ENCODE peak calls at places on chromosomes 1 and 21, in ten cellular contexts. A, S, T, G, E, I, Z, Q, P and W are unnamed samples.

GRCh38 chr1:225412803-225413338 is 15.0 kb downstream of the LBR start:
- DNase-seq in A (no peak), S (peak; percentile 77), T (no peak), G (no peak), E (no peak), I (no peak), Z (no peak), Q (no peak), P (no peak), W (no peak)

GRCh38 chr1:68339505-68339904 is 107.2 kb upstream of the WLS start:
- DNase-seq in A (no peak), S (no peak), T (no peak), G (no peak), E (no peak), I (no peak), Z (no peak), Q (peak; percentile 63), P (no peak), W (no peak)

GRCh38 chr1:219092206-219092605 is 81.5 kb upstream of the LYPLAL1 start:
- DNase-seq in A (no peak), S (no peak), T (no peak), G (no peak), E (no peak), I (no peak), Z (no peak), Q (peak; percentile 65), P (no peak), W (no peak)

GRCh38 chr21:16407403-16408279 is 677.9 kb downstream of the USP25 start:
- DNase-seq in A (no peak), S (no peak), T (no peak), G (no peak), E (no peak), I (no peak), Z (no peak), Q (no peak), P (no peak), W (no peak)

GRCh38 chr1:170704256-170704655 is 40.3 kb downstream of the PRRX1 start:
- DNase-seq in A (no peak), S (no peak), T (no peak), G (no peak), E (no peak), I (no peak), Z (no peak), Q (peak; percentile 56), P (no peak), W (no peak)

GRCh38 chr1:118842462-118843201 is 145.5 kb downstream of the TBX15 start:
- DNase-seq in A (no peak), S (no peak), T (no peak), G (no peak), E (no peak), I (no peak), Z (no peak), Q (no peak), P (no peak), W (no peak)

GRCh38 chr21:45601551-45601950 is 42.0 kb upstream of the PCBP3 start:
- DNase-seq in A (no peak), S (no peak), T (no peak), G (no peak), E (no peak), I (no peak), Z (no peak), Q (no peak), P (no peak), W (no peak)

GRCh38 chr21:27739187-27739586 is 772.3 kb upstream of the ADAMTS5 start:
- DNase-seq in A (no peak), S (no peak), T (no peak), G (no peak), E (no peak), I (no peak), Z (no peak), Q (no peak), P (no peak), W (no peak)

GRCh38 chr1:220787069-220787614 is 429 bp downstream of the MTARC1 start:
- DNase-seq in A (no peak), S (peak; percentile 73), T (peak; percentile 86), G (no peak), E (no peak), I (no peak), Z (no peak), Q (no peak), P (no peak), W (no peak)

GRCh38 chr1:154931940-154932487 is 4.5 kb downstream of the PMVK start:
- DNase-seq in A (no peak), S (no peak), T (no peak), G (no peak), E (no peak), I (no peak), Z (no peak), Q (no peak), P (no peak), W (no peak)

GRCh38 chr1:165551469-165551868 is 7.7 kb downstream of the LRRC52 start:
- DNase-seq in A (no peak), S (no peak), T (no peak), G (no peak), E (no peak), I (no peak), Z (no peak), Q (no peak), P (peak; percentile 90), W (no peak)

GRCh38 chr21:43988506-43989230 is 23.4 kb upstream of the TRAPPC10 start:
- DNase-seq in A (no peak), S (no peak), T (no peak), G (no peak), E (no peak), I (no peak), Z (no peak), Q (no peak), P (no peak), W (no peak)

GRCh38 chr21:45213392-45213791 is 74.3 kb downstream of the POFUT2 start:
- DNase-seq in A (no peak), S (no peak), T (no peak), G (no peak), E (no peak), I (no peak), Z (no peak), Q (no peak), P (no peak), W (no peak)

GRCh38 chr1:18734001-18734400 is 103.4 kb downstream of the PAX7 start:
- DNase-seq in A (no peak), S (no peak), T (no peak), G (no peak), E (no peak), I (no peak), Z (no peak), Q (no peak), P (no peak), W (no peak)

GRCh38 chr1:18731148-18731547 is 100.5 kb downstream of the PAX7 start:
- DNase-seq in A (no peak), S (no peak), T (no peak), G (no peak), E (no peak), I (no peak), Z (no peak), Q (no peak), P (no peak), W (no peak)

GRCh38 chr1:18730321-18730720 is 99.7 kb downstream of the PAX7 start:
- DNase-seq in A (no peak), S (no peak), T (no peak), G (no peak), E (no peak), I (no peak), Z (no peak), Q (no peak), P (no peak), W (no peak)

GRCh38 chr1:18732686-18733085 is 102.0 kb downstream of the PAX7 start:
- DNase-seq in A (no peak), S (no peak), T (no peak), G (no peak), E (no peak), I (no peak), Z (no peak), Q (no peak), P (no peak), W (no peak)

GRCh38 chr1:18731591-18732235 is 101.1 kb downstream of the PAX7 start:
- DNase-seq in A (no peak), S (no peak), T (no peak), G (no peak), E (no peak), I (no peak), Z (no peak), Q (no peak), P (no peak), W (no peak)
- H3K27me3 ChIP-seq in A (peaks cover 3% of the 10 kb centered on the region), S (no peaks in the 10 kb centered on the region), T (no peaks in the 10 kb centered on the region), G (no peaks in the 10 kb centered on the region), E (no peaks in the 10 kb centered on the region), I (no peaks in the 10 kb centered on the region), Z (no peaks in the 10 kb centered on the region), Q (peaks cover 5% of the 10 kb centered on the region), P (no peaks in the 10 kb centered on the region), W (peaks cover 33% of the 10 kb centered on the region)

DNA sequence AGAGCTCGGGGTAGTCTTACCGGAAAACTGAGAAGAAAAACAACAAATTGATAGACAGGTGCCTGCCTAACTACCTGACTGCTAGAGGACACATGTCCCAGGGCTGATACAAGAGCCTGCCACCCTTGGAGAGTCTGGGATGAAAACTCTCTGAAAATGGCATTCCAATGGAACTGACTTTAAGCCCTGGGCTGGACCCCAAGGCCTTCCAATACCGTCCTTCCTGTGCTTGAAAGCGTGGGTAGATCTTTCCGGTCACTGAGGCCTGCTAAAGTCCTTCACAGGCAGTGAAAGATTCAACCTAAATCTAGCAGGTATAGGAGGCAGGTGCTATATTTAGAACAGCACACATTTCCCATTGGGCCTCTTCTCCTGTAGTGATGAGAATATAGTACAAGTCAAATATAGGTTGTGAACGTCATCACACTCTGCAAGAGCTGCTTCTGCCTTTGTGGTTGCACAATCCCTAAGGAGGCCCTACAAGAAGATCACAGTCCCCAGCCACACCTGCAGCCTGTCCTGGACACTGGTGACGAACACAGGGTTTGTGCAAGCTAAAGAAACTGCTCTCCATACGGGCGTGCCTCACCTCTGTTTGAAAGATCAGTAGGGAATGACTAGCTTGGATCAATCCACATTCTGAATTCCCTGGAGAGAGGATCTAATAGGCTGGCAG is 836 bp upstream of the CHML start:
- DNase-seq in A (no peak), S (no peak), T (no peak), G (no peak), E (no peak), I (no peak), Z (no peak), Q (no peak), P (no peak), W (no peak)
- H3K4me3 ChIP-seq in A (peak overlapping the region; percentile 47), S (no peak overlapping the region), T (no peak overlapping the region), G (no peak overlapping the region), E (peak overlapping the region; percentile 97), I (no peak overlapping the region), Z (no peak overlapping the region), Q (no peak overlapping the region), P (peak overlapping the region; percentile 93), W (peak overlapping the region; percentile 81)

GRCh38 chr1:54407201-54407956 is 1.2 kb upstream of the SSBP3 start:
- DNase-seq in A (peak; percentile 77), S (peak; percentile 70), T (peak; percentile 76), G (no peak), E (peak; percentile 90), I (peak; percentile 84), Z (peak; percentile 79), Q (peak; percentile 93), P (no peak), W (peak; percentile 83)
- TF ChIP-seq POLR2A in A (peak; percentile 64), S (peak; percentile 19), T (peak; percentile 53), G (peak; percentile 9), E (peak; percentile 30), I (peak; percentile 14), Z (no peak), Q (peak; percentile 62), P (no peak), W (no peak)

DNA sequence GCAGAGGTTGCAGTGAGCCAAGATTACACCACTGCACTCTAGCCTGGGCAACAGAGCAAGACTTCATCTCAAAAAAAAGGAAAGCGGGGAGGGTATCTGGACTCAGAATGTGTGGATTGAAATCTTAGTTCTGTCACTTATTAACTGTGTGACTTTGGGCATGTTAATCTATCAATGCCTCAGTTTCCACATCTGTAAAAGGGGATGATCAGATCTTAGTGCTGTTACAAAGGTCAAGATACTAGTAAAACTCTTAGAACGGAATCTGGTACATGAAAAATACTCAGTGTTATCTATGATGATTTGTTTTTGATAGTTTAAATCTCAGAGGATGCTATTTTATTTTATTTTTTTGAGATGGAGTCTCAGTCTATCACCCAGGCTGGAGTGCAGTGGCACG is 10.5 kb downstream of the FAM76A start:
- DNase-seq in A (no peak), S (no peak), T (no peak), G (no peak), E (no peak), I (no peak), Z (no peak), Q (no peak), P (no peak), W (no peak)
- H3K27me3 ChIP-seq in A (no peaks in the 10 kb centered on the region), S (no peaks in the 10 kb centered on the region), T (no peaks in the 10 kb centered on the region), G (no peaks in the 10 kb centered on the region), E (no peaks in the 10 kb centered on the region), I (no peaks in the 10 kb centered on the region), Z (no peaks in the 10 kb centered on the region), Q (no peaks in the 10 kb centered on the region), P (no peaks in the 10 kb centered on the region), W (no peaks in the 10 kb centered on the region)